ENCODE peak calls at places on chromosomes 6 and 20, in four cellular contexts. X is neural progenitor cell, Y is A172, O is fibroblast of the conjunctiva. U is an unnamed sample.

GRCh38 chr20:33211817-33212424 is 5.2 kb upstream of the BPIFA3 start:
- DNase-seq in Y (peak), X (peak), O (peak), U (peak)

GRCh38 chr20:19003759-19004336 is 190.3 kb downstream of the SCP2D1 start:
- DNase-seq in O (no peak), X (no peak), Y (peak), U (no peak)

GRCh38 chr6:17485181-17485580 is 91.8 kb downstream of the CAP2 start:
- DNase-seq in X (no peak), O (no peak), Y (no peak), U (no peak)

GRCh38 chr6:67887747-67888545 is 747.1 kb upstream of the ADGRB3 start:
- DNase-seq in X (no peak), O (no peak), Y (no peak), U (no peak)

GRCh38 chr6:56868687-56869086 is 86.2 kb upstream of the BEND6 start:
- DNase-seq in X (no peak), Y (peak), O (no peak), U (peak)

GRCh38 chr6:5205877-5206840 is 54.6 kb downstream of the LYRM4 start:
- DNase-seq in X (no peak), O (no peak), Y (peak), U (peak)

GRCh38 chr20:7694940-7695567 is 245.2 kb downstream of the HAO1 start:
- DNase-seq in X (no peak), O (no peak), Y (no peak), U (no peak)

GRCh38 chr20:52983726-52984450 is 11.7 kb downstream of the TSHZ2 start:
- DNase-seq in X (peak), Y (no peak), O (no peak), U (no peak)

GRCh38 chr6:135170849-135171248 is 10.3 kb upstream of the MYB start:
- DNase-seq in Y (no peak), O (no peak), X (no peak), U (no peak)

GRCh38 chr6:148720897-148721296 is 25.9 kb upstream of the UST start:
- DNase-seq in X (no peak), Y (peak), O (no peak), U (no peak)

GRCh38 chr6:6556738-6557503 is 31.6 kb upstream of the LY86 start:
- DNase-seq in X (peak), O (peak), Y (peak), U (peak)

GRCh38 chr6:126607281-126607680 is 267.4 kb downstream of the CENPW start:
- DNase-seq in O (no peak), Y (no peak), X (no peak), U (no peak)

GRCh38 chr6:44034931-44035345 is 92.3 kb downstream of the MRPL14 start:
- DNase-seq in Y (no peak), X (no peak), O (no peak), U (no peak)

GRCh38 chr6:120869397-120869796 is 464.9 kb downstream of the TBC1D32 start:
- DNase-seq in Y (no peak), X (peak), O (no peak), U (no peak)

GRCh38 chr6:13485923-13486557 is 1.4 kb downstream of the GFOD1 start:
- DNase-seq in X (peak), Y (no peak), O (no peak), U (peak)

GRCh38 chr6:168459572-168459971 is 18.6 kb downstream of the SMOC2 start:
- DNase-seq in O (no peak), Y (no peak), X (no peak), U (no peak)

GRCh38 chr6:31621991-31622390 is 1.5 kb downstream of the PRRC2A start:
- DNase-seq in Y (no peak), O (no peak), X (no peak), U (no peak)

GRCh38 chr6:129208415-129209034 is 325.6 kb downstream of the LAMA2 start:
- DNase-seq in X (no peak), O (no peak), Y (no peak), U (no peak)

GRCh38 chr6:127022297-127022696 is 96.2 kb upstream of the RSPO3 start:
- DNase-seq in O (peak), Y (no peak), X (no peak), U (peak)

GRCh38 chr20:571754-572331 is 28.3 kb upstream of the CSNK2A1 start:
- DNase-seq in O (no peak), Y (peak), X (peak), U (no peak)